ENCODE peak calls at places on chromosomes 1 and 21, in eight cellular contexts. P, J, G, L, Q, K, Z and V are unnamed samples.

GRCh38 chr1:3821004-3821933 is 25.0 kb upstream of the LRRC47 start:
- DNase-seq in Z (peak; percentile 45), Q (no peak), G (no peak), L (no peak), K (no peak), J (no peak), P (no peak), V (no peak)

GRCh38 chr21:46093668-46094400 is 4.1 kb upstream of the COL6A2 start:
- DNase-seq in Q (no peak), J (no peak), K (no peak), Z (no peak), G (no peak), L (no peak), P (peak; percentile 57), V (peak; percentile 16)

GRCh38 chr1:55670331-55671082 is 455.3 kb upstream of the USP24 start:
- DNase-seq in G (no peak), Q (no peak), P (no peak), L (no peak), J (no peak), Z (no peak), K (no peak), V (no peak)

GRCh38 chr1:29629401-29629800 is 393.1 kb downstream of the PTPRU start:
- DNase-seq in G (no peak), Q (no peak), Z (no peak), L (no peak), K (no peak), P (no peak), J (no peak), V (no peak)

GRCh38 chr1:48036693-48037386 is 39.7 kb upstream of the TRABD2B start:
- DNase-seq in Q (no peak), L (no peak), J (no peak), K (no peak), Z (no peak), P (no peak), G (no peak), V (no peak)

GRCh38 chr1:8962812-8963669 is 17.4 kb downstream of the CA6 start:
- DNase-seq in J (peak; percentile 40), K (no peak), Q (peak; percentile 58), G (no peak), L (peak; percentile 20), P (no peak), Z (no peak), V (no peak)

GRCh38 chr1:94616503-94616902 is 74.9 kb upstream of the F3 start:
- DNase-seq in J (no peak), L (no peak), G (no peak), Q (no peak), K (no peak), Z (no peak), P (no peak), V (no peak)

GRCh38 chr1:158101944-158102343 is 78.8 kb upstream of the CD1D start:
- DNase-seq in J (no peak), G (no peak), Z (no peak), P (no peak), L (no peak), K (no peak), Q (no peak), V (no peak)

DNA sequence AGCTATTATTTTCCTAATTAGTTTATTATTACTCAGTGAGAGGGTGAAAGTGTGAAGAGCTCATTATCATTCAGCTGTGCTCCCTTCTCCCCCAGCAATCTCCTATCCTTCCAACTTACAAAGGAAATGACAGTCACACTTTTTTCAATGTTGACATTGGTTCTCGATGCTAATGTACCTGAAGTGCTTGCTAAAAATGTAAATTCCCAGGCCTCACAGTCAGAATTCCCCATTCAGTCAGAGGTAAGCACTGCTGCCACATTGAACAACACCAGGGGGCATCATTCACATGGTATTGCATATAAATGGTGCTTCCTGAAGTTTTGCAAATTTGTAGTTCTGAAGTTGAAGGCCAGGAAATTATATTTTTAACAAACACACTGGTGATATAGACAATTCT is 132.7 kb upstream of the FOXD3 start:
- DNase-seq in Z (no peak), K (no peak), G (no peak), P (no peak), L (no peak), Q (peak; percentile 16), J (no peak), V (no peak)
- TF ChIP-seq CTCF in Z (no peak), K (no peak), G (no peak), P (no peak), L (no peak), Q (no peak), J (no peak), V (no peak)

GRCh38 chr1:206982216-206982615 is 12.0 kb upstream of the FCAMR start:
- DNase-seq in P (no peak), J (peak; percentile 64), G (no peak), K (no peak), Z (no peak), L (peak; percentile 35), Q (peak; percentile 76), V (no peak)
- TF ChIP-seq CTCF in P (peak; percentile 63), J (peak; percentile 88), G (peak; percentile 69), K (peak; percentile 43), Z (peak; percentile 67), L (peak; percentile 74), Q (peak; percentile 61), V (no peak)

GRCh38 chr1:24385160-24385939 is 28.2 kb downstream of the STPG1 start:
- DNase-seq in J (peak; percentile 21), P (no peak), Q (no peak), Z (no peak), G (no peak), L (no peak), K (no peak), V (no peak)
- TF ChIP-seq CTCF in J (peak; percentile 32), P (peak; percentile 18), Q (no peak), Z (peak; percentile 63), G (peak; percentile 19), L (no peak), K (no peak), V (no peak)

GRCh38 chr21:43317959-43318358 is 109.0 kb downstream of the SIK1 start:
- DNase-seq in Q (no peak), G (no peak), K (no peak), L (no peak), J (no peak), Z (no peak), P (no peak), V (peak; percentile 16)
- TF ChIP-seq CTCF in Q (no peak), G (no peak), K (no peak), L (no peak), J (no peak), Z (no peak), P (no peak), V (no peak)

DNA sequence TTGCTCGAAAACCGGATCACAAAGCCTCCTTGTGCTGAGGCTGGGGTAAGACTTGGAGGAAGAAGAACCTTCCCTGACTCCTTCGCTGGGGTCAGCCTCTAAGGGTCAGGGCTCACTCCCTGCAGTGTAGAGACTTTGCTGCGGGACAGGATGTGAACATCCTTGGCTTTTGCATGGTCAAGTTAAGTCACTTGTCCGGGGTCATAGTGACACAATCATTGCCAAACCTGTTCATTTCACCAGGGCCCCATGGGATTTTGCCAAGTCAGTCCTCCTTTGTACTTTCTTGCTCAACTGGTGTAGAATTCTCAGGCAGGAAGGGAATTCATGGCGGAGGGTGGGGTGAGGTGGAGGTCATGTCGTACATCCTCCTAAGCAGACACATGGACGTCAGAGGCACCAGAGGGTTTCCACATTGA is 24.7 kb upstream of the IL10 start:
- DNase-seq in Z (no peak), G (no peak), K (no peak), J (no peak), L (no peak), P (no peak), Q (no peak), V (no peak)
- TF ChIP-seq CTCF in Z (no peak), G (no peak), K (no peak), J (no peak), L (no peak), P (no peak), Q (no peak), V (no peak)

GRCh38 chr1:91606546-91607078 is 106.0 kb downstream of the CDC7 start:
- DNase-seq in Z (no peak), P (no peak), J (no peak), L (no peak), Q (no peak), G (no peak), K (no peak), V (peak; percentile 58)

GRCh38 chr1:91610829-91611228 is 110.2 kb downstream of the CDC7 start:
- DNase-seq in J (no peak), P (no peak), Z (no peak), G (no peak), Q (no peak), L (no peak), K (no peak), V (no peak)

GRCh38 chr1:91609571-91609970 is 108.9 kb downstream of the CDC7 start:
- DNase-seq in J (no peak), G (no peak), Z (no peak), P (no peak), L (no peak), Q (no peak), K (no peak), V (no peak)

GRCh38 chr1:91610102-91610501 is 109.5 kb downstream of the CDC7 start:
- DNase-seq in L (no peak), J (no peak), P (no peak), G (no peak), Q (no peak), Z (no peak), K (no peak), V (no peak)

DNA sequence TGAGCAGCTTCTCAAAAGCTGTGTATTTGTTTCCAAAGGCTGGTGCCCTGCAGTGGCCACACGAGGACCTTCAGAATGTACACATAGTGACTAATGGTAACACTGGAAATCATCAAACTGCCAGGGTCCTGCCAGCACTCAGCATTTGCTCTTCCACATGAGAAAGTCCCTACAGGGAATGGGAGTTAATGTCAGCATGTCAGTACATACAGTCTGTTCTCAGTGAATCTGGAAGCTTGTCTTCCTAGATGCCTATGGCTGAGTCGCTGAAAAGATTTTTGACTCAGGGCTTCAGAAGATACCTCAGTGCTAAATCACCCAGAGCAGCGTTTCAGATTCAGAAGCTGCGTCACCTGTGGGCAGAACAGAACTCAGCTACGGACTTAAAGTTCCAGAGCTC is 108.2 kb downstream of the CDC7 start:
- DNase-seq in Z (no peak), K (no peak), P (no peak), Q (no peak), J (no peak), G (no peak), L (no peak), V (no peak)
- TF ChIP-seq CTCF in Z (no peak), K (no peak), P (no peak), Q (no peak), J (no peak), G (no peak), L (no peak), V (no peak)

GRCh38 chr1:56806804-56807203 is 12.4 kb downstream of the FYB2 start:
- DNase-seq in G (no peak), P (no peak), J (no peak), L (no peak), Z (no peak), K (no peak), Q (no peak), V (no peak)
- TF ChIP-seq CTCF in G (peak; percentile 26), P (no peak), J (no peak), L (peak; percentile 24), Z (no peak), K (no peak), Q (no peak), V (no peak)

DNA sequence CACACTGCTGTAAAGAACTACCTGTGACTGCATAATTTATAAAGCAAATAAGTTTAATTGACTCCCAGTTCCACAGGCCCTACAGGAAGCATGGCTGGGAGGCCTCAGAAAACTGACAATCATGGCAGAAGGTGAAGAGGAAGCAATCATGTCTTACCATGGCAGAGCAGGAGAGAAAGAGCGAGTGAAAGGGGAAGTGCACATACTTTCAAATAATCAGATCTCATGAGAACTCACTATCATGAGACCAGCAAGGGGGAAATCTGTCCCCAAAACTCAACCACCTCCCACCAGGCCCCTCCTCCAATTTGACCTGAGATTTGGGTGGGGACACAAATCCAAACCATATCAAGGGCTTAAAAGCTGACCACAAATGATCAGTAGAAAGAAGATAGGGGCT is 493.2 kb downstream of the PTPRC start:
- DNase-seq in K (no peak), L (no peak), J (no peak), Q (no peak), Z (no peak), G (no peak), P (no peak), V (no peak)
- TF ChIP-seq CTCF in K (no peak), L (no peak), J (no peak), Q (no peak), Z (no peak), G (no peak), P (no peak), V (no peak)